ENCODE peak calls at places on chromosomes 4 and X, in four cellular contexts. One of them, this sample, is unnamed.

GRCh38 chr4:2866891-2867290 is 23.2 kb downstream of the ADD1 start:
- DNase-seq in right lobe of liver: no peak
- DNase-seq in OCI-LY7: no peak
- DNase-seq in Caco-2: no peak
- DNase-seq in this sample: peak; percentile 46

GRCh38 chr4:66572949-66573348 is 902.7 kb upstream of the EPHA5 start:
- DNase-seq in right lobe of liver: no peak
- DNase-seq in OCI-LY7: no peak
- DNase-seq in Caco-2: no peak
- DNase-seq in this sample: peak; percentile 94

GRCh38 chr4:106444557-106444956 is 76.0 kb upstream of the GIMD1 start:
- DNase-seq in right lobe of liver: no peak
- DNase-seq in OCI-LY7: no peak
- DNase-seq in Caco-2: peak; percentile 40
- DNase-seq in this sample: peak; percentile 32

GRCh38 chr4:91127891-91128290 is 1000.7 kb downstream of the CCSER1 start:
- DNase-seq in right lobe of liver: no peak
- DNase-seq in OCI-LY7: no peak
- DNase-seq in Caco-2: no peak
- DNase-seq in this sample: no peak

GRCh38 chr4:157885785-157886184 is 287.0 kb downstream of the GASK1B start:
- DNase-seq in right lobe of liver: no peak
- DNase-seq in OCI-LY7: no peak
- DNase-seq in Caco-2: no peak
- DNase-seq in this sample: no peak

GRCh38 chr4:146969126-146969525 is 23.5 kb upstream of the TTC29 start:
- DNase-seq in right lobe of liver: no peak
- DNase-seq in OCI-LY7: no peak
- DNase-seq in Caco-2: no peak
- DNase-seq in this sample: no peak

GRCh38 chrX:103845165-103845653 is 13.2 kb upstream of the RAB9B start:
- DNase-seq in right lobe of liver: peak; percentile 46
- DNase-seq in OCI-LY7: peak; percentile 59
- DNase-seq in Caco-2: peak; percentile 61
- DNase-seq in this sample: peak; percentile 81

GRCh38 chr4:3526456-3526855 is 5.8 kb downstream of the LRPAP1 start:
- DNase-seq in right lobe of liver: no peak
- DNase-seq in OCI-LY7: no peak
- DNase-seq in Caco-2: no peak
- DNase-seq in this sample: no peak

GRCh38 chr4:175509320-175509719 is 302.7 kb downstream of the GPM6A start:
- DNase-seq in right lobe of liver: no peak
- DNase-seq in OCI-LY7: peak; percentile 39
- DNase-seq in Caco-2: peak; percentile 20
- DNase-seq in this sample: no peak

GRCh38 chrX:93580634-93581033 is 92.7 kb downstream of the NAP1L3 start:
- DNase-seq in right lobe of liver: no peak
- DNase-seq in OCI-LY7: no peak
- DNase-seq in Caco-2: no peak
- DNase-seq in this sample: no peak

GRCh38 chr4:11548529-11549176 is 120.0 kb upstream of the HS3ST1 start:
- DNase-seq in right lobe of liver: no peak
- DNase-seq in OCI-LY7: no peak
- DNase-seq in Caco-2: no peak
- DNase-seq in this sample: peak; percentile 15

GRCh38 chr4:55636622-55636999 is 513 bp upstream of the NMU start:
- DNase-seq in right lobe of liver: no peak
- DNase-seq in OCI-LY7: no peak
- DNase-seq in Caco-2: no peak
- DNase-seq in this sample: no peak

GRCh38 chr4:2931765-2932560 is 31.2 kb downstream of the NOP14 start:
- DNase-seq in right lobe of liver: peak; percentile 65
- DNase-seq in OCI-LY7: peak; percentile 82
- DNase-seq in Caco-2: no peak
- DNase-seq in this sample: no peak

GRCh38 chr4:3354455-3354811 is 61.6 kb downstream of the RGS12 start:
- DNase-seq in right lobe of liver: peak; percentile 73
- DNase-seq in OCI-LY7: no peak
- DNase-seq in Caco-2: peak; percentile 34
- DNase-seq in this sample: no peak

GRCh38 chr4:26724522-26724921 is 136.1 kb upstream of the STIM2 start:
- DNase-seq in right lobe of liver: no peak
- DNase-seq in OCI-LY7: peak; percentile 47
- DNase-seq in Caco-2: no peak
- DNase-seq in this sample: no peak

GRCh38 chr4:24980064-24980690 is 50.6 kb downstream of the LGI2 start:
- DNase-seq in right lobe of liver: peak; percentile 60
- DNase-seq in OCI-LY7: peak; percentile 54
- DNase-seq in Caco-2: peak; percentile 70
- DNase-seq in this sample: peak; percentile 69

GRCh38 chrX:106791495-106791894 is 11.0 kb upstream of the TBC1D8B start:
- DNase-seq in right lobe of liver: no peak
- DNase-seq in OCI-LY7: peak; percentile 9
- DNase-seq in Caco-2: no peak
- DNase-seq in this sample: no peak

GRCh38 chr4:79455216-79455615 is 47.2 kb upstream of the GK2 start:
- DNase-seq in right lobe of liver: no peak
- DNase-seq in OCI-LY7: no peak
- DNase-seq in Caco-2: no peak
- DNase-seq in this sample: no peak

GRCh38 chr4:3190549-3190948 is 58.4 kb upstream of the MSANTD1 start:
- DNase-seq in right lobe of liver: no peak
- DNase-seq in OCI-LY7: no peak
- DNase-seq in Caco-2: no peak
- DNase-seq in this sample: no peak

GRCh38 chr4:26590639-26591038 is 6.8 kb downstream of the TBC1D19 start:
- DNase-seq in right lobe of liver: no peak
- DNase-seq in OCI-LY7: no peak
- DNase-seq in Caco-2: no peak
- DNase-seq in this sample: peak; percentile 63

GRCh38 chr4:54333657-54334056 is 104.6 kb downstream of the PDGFRA start:
- DNase-seq in right lobe of liver: no peak
- DNase-seq in OCI-LY7: no peak
- DNase-seq in Caco-2: no peak
- DNase-seq in this sample: no peak

GRCh38 chrX:154360155-154360713 is 14.2 kb downstream of the FLNA start:
- DNase-seq in right lobe of liver: no peak
- DNase-seq in OCI-LY7: no peak
- DNase-seq in Caco-2: no peak
- DNase-seq in this sample: no peak

GRCh38 chrX:38458071-38458470 is 103.3 kb upstream of the TSPAN7 start:
- DNase-seq in right lobe of liver: no peak
- DNase-seq in OCI-LY7: no peak
- DNase-seq in Caco-2: peak; percentile 0
- DNase-seq in this sample: no peak

GRCh38 chr4:84568496-84568895 is 14.4 kb upstream of the CDS1 start:
- DNase-seq in right lobe of liver: no peak
- DNase-seq in OCI-LY7: no peak
- DNase-seq in Caco-2: no peak
- DNase-seq in this sample: no peak

GRCh38 chr4:129358571-129358970 is 262.6 kb downstream of the C4orf33 start:
- DNase-seq in right lobe of liver: no peak
- DNase-seq in OCI-LY7: no peak
- DNase-seq in Caco-2: no peak
- DNase-seq in this sample: peak; percentile 88

GRCh38 chrX:9906919-9907318 is 60.2 kb upstream of the CLDN34 start:
- DNase-seq in right lobe of liver: no peak
- DNase-seq in OCI-LY7: no peak
- DNase-seq in Caco-2: peak; percentile 3
- DNase-seq in this sample: no peak

GRCh38 chr4:174394915-174395314 is 111.2 kb downstream of the CEP44 start:
- DNase-seq in right lobe of liver: no peak
- DNase-seq in OCI-LY7: no peak
- DNase-seq in Caco-2: no peak
- DNase-seq in this sample: peak; percentile 75

GRCh38 chr4:8618961-8619720 is 26.6 kb downstream of the CPZ start:
- DNase-seq in right lobe of liver: no peak
- DNase-seq in OCI-LY7: no peak
- DNase-seq in Caco-2: no peak
- DNase-seq in this sample: no peak

GRCh38 chr4:186588503-186588902 is 33.1 kb upstream of the MTNR1A start:
- DNase-seq in right lobe of liver: no peak
- DNase-seq in OCI-LY7: no peak
- DNase-seq in Caco-2: no peak
- DNase-seq in this sample: no peak

GRCh38 chr4:99507762-99508161 is 3.1 kb upstream of the C4orf17 start:
- DNase-seq in right lobe of liver: no peak
- DNase-seq in OCI-LY7: no peak
- DNase-seq in Caco-2: no peak
- DNase-seq in this sample: no peak

GRCh38 chr4:156619154-156619934 is 352.3 kb downstream of the PDGFC start:
- DNase-seq in right lobe of liver: no peak
- DNase-seq in OCI-LY7: no peak
- DNase-seq in Caco-2: no peak
- DNase-seq in this sample: no peak

GRCh38 chrX:54659547-54659946 is 129.5 kb downstream of the GNL3L start:
- DNase-seq in right lobe of liver: no peak
- DNase-seq in OCI-LY7: no peak
- DNase-seq in Caco-2: no peak
- DNase-seq in this sample: no peak

GRCh38 chrX:20267599-20267923 is 852 bp upstream of the RPS6KA3 start:
- DNase-seq in right lobe of liver: no peak
- DNase-seq in OCI-LY7: no peak
- DNase-seq in Caco-2: no peak
- DNase-seq in this sample: no peak

GRCh38 chrX:44922980-44923379 is 50.0 kb downstream of the KDM6A start:
- DNase-seq in right lobe of liver: no peak
- DNase-seq in OCI-LY7: no peak
- DNase-seq in Caco-2: no peak
- DNase-seq in this sample: no peak

GRCh38 chrX:16883487-16883804 is 13.3 kb upstream of the RBBP7 start:
- DNase-seq in right lobe of liver: no peak
- DNase-seq in OCI-LY7: no peak
- DNase-seq in Caco-2: no peak
- DNase-seq in this sample: no peak

GRCh38 chr4:15410750-15411149 is 17.1 kb upstream of the C1QTNF7 start:
- DNase-seq in right lobe of liver: no peak
- DNase-seq in OCI-LY7: peak; percentile 62
- DNase-seq in Caco-2: no peak
- DNase-seq in this sample: no peak

GRCh38 chr4:58587856-58588255 is 1477.7 kb upstream of the IGFBP7 start:
- DNase-seq in right lobe of liver: no peak
- DNase-seq in OCI-LY7: no peak
- DNase-seq in Caco-2: peak; percentile 1
- DNase-seq in this sample: no peak

GRCh38 chr4:80082693-80083092 is 9.7 kb upstream of the ANTXR2 start:
- DNase-seq in right lobe of liver: no peak
- DNase-seq in OCI-LY7: no peak
- DNase-seq in Caco-2: no peak
- DNase-seq in this sample: no peak

GRCh38 chr4:15444879-15445576 is 17.2 kb downstream of the C1QTNF7 start:
- DNase-seq in right lobe of liver: no peak
- DNase-seq in OCI-LY7: no peak
- DNase-seq in Caco-2: peak; percentile 3
- DNase-seq in this sample: no peak

GRCh38 chr4:139815646-139816601 is 150.3 kb downstream of the MGST2 start:
- DNase-seq in right lobe of liver: no peak
- DNase-seq in OCI-LY7: no peak
- DNase-seq in Caco-2: no peak
- DNase-seq in this sample: peak; percentile 81
- H3K4me3 ChIP-seq in right lobe of liver: no peak overlapping the region
- H3K4me3 ChIP-seq in OCI-LY7: no peak overlapping the region
- H3K4me3 ChIP-seq in Caco-2: no peak overlapping the region
- H3K4me3 ChIP-seq in this sample: peak overlapping the region; percentile 50

DNA sequence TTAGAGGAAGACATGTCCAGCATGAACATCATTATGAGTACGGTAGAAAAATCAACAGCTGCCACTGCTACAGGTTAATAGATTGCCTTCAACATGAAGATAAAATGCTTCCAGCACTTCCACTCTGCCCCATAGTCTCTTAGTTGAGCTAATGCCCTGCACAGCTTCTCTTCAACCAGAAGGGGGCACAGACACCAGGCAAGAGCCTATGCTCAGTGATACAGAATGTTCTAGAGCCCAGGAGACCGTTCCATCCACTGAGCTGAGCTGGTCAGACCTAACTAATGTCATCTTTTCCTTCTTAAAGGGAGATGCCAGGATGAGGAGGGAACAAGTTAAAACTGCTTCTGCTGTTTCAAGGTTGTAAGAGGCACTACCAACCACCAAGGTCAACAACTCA is 42.2 kb downstream of the SMIM10L2A start:
- DNase-seq in right lobe of liver: no peak
- DNase-seq in OCI-LY7: peak; percentile 26
- DNase-seq in Caco-2: no peak
- DNase-seq in this sample: no peak
- TF ChIP-seq CTCF in right lobe of liver: no peak
- TF ChIP-seq CTCF in OCI-LY7: peak; percentile 57
- TF ChIP-seq CTCF in Caco-2: no peak
- TF ChIP-seq CTCF in this sample: peak; percentile 19

GRCh38 chr4:110637408-110638131 is 14.7 kb upstream of the PITX2 start:
- DNase-seq in right lobe of liver: no peak
- DNase-seq in OCI-LY7: no peak
- DNase-seq in Caco-2: peak; percentile 68
- DNase-seq in this sample: no peak
- H3K4me3 ChIP-seq in right lobe of liver: no peak overlapping the region
- H3K4me3 ChIP-seq in OCI-LY7: no peak overlapping the region
- H3K4me3 ChIP-seq in Caco-2: peak overlapping the region; percentile 73
- H3K4me3 ChIP-seq in this sample: no peak overlapping the region

GRCh38 chrX:100685997-100686305 is 42.0 kb downstream of the SRPX2 start:
- DNase-seq in right lobe of liver: no peak
- DNase-seq in OCI-LY7: no peak
- DNase-seq in Caco-2: no peak
- DNase-seq in this sample: no peak
- TF ChIP-seq CTCF in right lobe of liver: no peak
- TF ChIP-seq CTCF in OCI-LY7: peak; percentile 28
- TF ChIP-seq CTCF in Caco-2: no peak
- TF ChIP-seq CTCF in this sample: no peak

DNA sequence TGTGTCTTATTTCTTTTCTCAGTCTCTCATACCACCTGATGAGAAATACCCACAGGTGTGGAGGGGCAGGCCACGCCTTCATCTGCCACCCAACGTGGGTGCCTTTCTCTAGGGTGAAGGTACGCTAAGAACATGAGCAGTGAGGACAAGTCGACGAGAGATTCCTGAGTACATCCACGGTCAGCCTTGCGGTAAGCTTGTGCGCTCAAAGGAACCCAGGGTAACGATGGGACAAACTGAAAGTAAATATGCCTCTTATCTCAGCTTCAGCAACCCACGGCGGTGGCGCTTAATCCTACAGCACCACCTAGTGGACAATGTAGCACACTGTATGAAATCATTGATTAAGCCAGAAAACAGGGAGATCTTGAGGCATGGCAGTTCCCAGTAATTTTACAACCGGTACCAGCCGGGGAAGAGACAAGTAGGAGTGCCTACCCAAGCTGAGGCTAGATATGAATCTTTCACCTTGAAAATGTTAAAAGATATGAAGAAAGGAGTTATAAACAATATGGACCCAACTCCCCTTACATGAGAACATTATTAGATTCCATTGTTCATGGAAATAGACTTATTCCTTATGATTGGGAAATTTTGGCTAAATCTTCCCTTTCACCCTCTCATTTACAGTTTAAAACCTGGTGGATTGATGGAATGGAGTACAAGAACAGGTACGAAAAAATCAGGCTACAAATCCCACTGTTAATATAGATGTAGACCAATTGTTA is 63.0 kb downstream of the ZNF732 start:
- DNase-seq in right lobe of liver: peak; percentile 67
- DNase-seq in OCI-LY7: peak; percentile 84
- DNase-seq in Caco-2: peak; percentile 31
- DNase-seq in this sample: peak; percentile 51
- H3K4me3 ChIP-seq in right lobe of liver: peak overlapping the region; percentile 54
- H3K4me3 ChIP-seq in OCI-LY7: peak overlapping the region; percentile 34
- H3K4me3 ChIP-seq in Caco-2: no peak overlapping the region
- H3K4me3 ChIP-seq in this sample: peak overlapping the region; percentile 23